ENCODE peak calls at places on chromosomes 1 and 21, in four cellular contexts. J is Calu3, R is ureter, K is progenitor cell of endocrine pancreas. W is an unnamed sample.

GRCh38 chr1:24108334-24109165 is 3.4 kb downstream of the MYOM3 start:
- DNase-seq in J (peak), R (no peak), K (no peak), W (no peak)

GRCh38 chr21:23543334-23543733 is 2063.9 kb downstream of the MRPL39 start:
- DNase-seq in J (no peak), R (no peak), K (no peak), W (no peak)

GRCh38 chr21:26098758-26099157 is 71.8 kb downstream of the APP start:
- DNase-seq in J (no peak), R (no peak), K (no peak), W (no peak)

GRCh38 chr1:22886211-22886610 is 86.5 kb downstream of the LACTBL1 start:
- DNase-seq in J (no peak), R (no peak), K (no peak), W (no peak)

GRCh38 chr1:6511461-6512244 is 20.2 kb upstream of the PLEKHG5 start:
- DNase-seq in J (no peak), R (no peak), K (no peak), W (no peak)

GRCh38 chr1:33002006-33002405 is 34.7 kb downstream of the AK2 start:
- DNase-seq in J (no peak), R (no peak), K (no peak), W (no peak)

GRCh38 chr21:36127977-36128376 is 6.9 kb upstream of the CBR3 start:
- DNase-seq in J (no peak), R (no peak), K (no peak), W (no peak)

GRCh38 chr1:27102707-27103468 is 52.0 kb downstream of the SLC9A1 start:
- DNase-seq in J (peak), R (peak), K (peak), W (peak)

GRCh38 chr1:31831397-31832378 is 15.9 kb upstream of the SPOCD1 start:
- DNase-seq in J (no peak), R (peak), K (no peak), W (no peak)

GRCh38 chr1:50976890-50977574 is 7.0 kb downstream of the CDKN2C start:
- DNase-seq in J (peak), R (no peak), K (no peak), W (no peak)

GRCh38 chr1:53524428-53525400 is 65.5 kb downstream of the DMRTB1 start:
- DNase-seq in J (no peak), R (no peak), K (no peak), W (no peak)

GRCh38 chr1:177547200-177547599 is 376.4 kb downstream of the BRINP2 start:
- DNase-seq in J (no peak), R (no peak), K (no peak), W (no peak)